ENCODE peak calls at places on chromosomes 11 and 22, in seven cellular contexts. W, L, K, U, J, G and I are unnamed samples.

GRCh38 chr11:84419576-84419975 is 1133.4 kb upstream of the CCDC90B start:
- DNase-seq in U (no peak), W (no peak), L (no peak), G (no peak), J (no peak), K (peak), I (no peak)

GRCh38 chr22:20221421-20222340 is 46.4 kb downstream of the RTN4R start:
- DNase-seq in L (no peak), G (no peak), W (no peak), U (no peak), J (no peak), K (no peak), I (no peak)

GRCh38 chr11:117900144-117900651 is 23.7 kb upstream of the FXYD6 start:
- DNase-seq in J (no peak), L (no peak), K (no peak), G (no peak), U (no peak), W (no peak), I (no peak)

GRCh38 chr11:36273110-36273509 is 16.1 kb downstream of the COMMD9 start:
- DNase-seq in U (no peak), J (no peak), G (no peak), K (peak), W (no peak), L (no peak), I (no peak)

GRCh38 chr11:78192223-78192719 is 3.6 kb downstream of the USP35 start:
- DNase-seq in W (no peak), L (no peak), G (no peak), K (no peak), U (no peak), J (no peak), I (no peak)

GRCh38 chr11:94169930-94170329 is 41.3 kb downstream of the PANX1 start:
- DNase-seq in G (no peak), W (no peak), K (no peak), U (no peak), L (no peak), J (no peak), I (no peak)

GRCh38 chr11:30919389-30920172 is 333.4 kb upstream of the MPPED2 start:
- DNase-seq in L (no peak), J (no peak), U (no peak), W (no peak), K (no peak), G (no peak), I (peak)

GRCh38 chr11:119643878-119644225 is 85.1 kb downstream of the NECTIN1 start:
- DNase-seq in L (no peak), J (no peak), W (no peak), K (no peak), G (peak), U (no peak), I (no peak)

GRCh38 chr22:48254311-48254873 is 1491.9 kb downstream of the TBC1D22A start:
- DNase-seq in G (no peak), L (no peak), U (no peak), J (no peak), W (no peak), K (no peak), I (no peak)

GRCh38 chr11:72430743-72431570 is 3.4 kb downstream of the CLPB start:
- DNase-seq in L (peak), W (peak), U (peak), K (peak), G (peak), J (peak), I (peak)

GRCh38 chr11:22832315-22833041 is 2.9 kb upstream of the SVIP start:
- DNase-seq in K (no peak), U (no peak), J (no peak), W (no peak), L (no peak), G (peak), I (no peak)

GRCh38 chr11:64340671-64341335 is 799 bp downstream of the CCDC88B start:
- DNase-seq in J (peak), G (no peak), L (no peak), K (no peak), W (peak), U (peak), I (peak)

GRCh38 chr11:57359396-57359795 is 21.2 kb downstream of the P2RX3 start:
- DNase-seq in L (no peak), K (no peak), J (no peak), G (no peak), U (no peak), W (no peak), I (no peak)

GRCh38 chr11:88480217-88480616 is 142.7 kb upstream of the CTSC start:
- DNase-seq in J (no peak), K (no peak), W (no peak), L (peak), U (no peak), G (peak), I (no peak)

GRCh38 chr22:47547881-47548630 is 785.6 kb downstream of the TBC1D22A start:
- DNase-seq in J (no peak), U (no peak), W (no peak), G (no peak), L (no peak), K (no peak), I (no peak)

GRCh38 chr11:20303451-20303965 is 60.0 kb upstream of the HTATIP2 start:
- DNase-seq in U (no peak), J (no peak), G (no peak), L (no peak), K (no peak), W (no peak), I (no peak)

GRCh38 chr11:95119361-95120060 is 29.9 kb downstream of the ENDOD1 start:
- DNase-seq in L (no peak), W (no peak), K (no peak), G (peak), U (no peak), J (no peak), I (no peak)

GRCh38 chr11:67465190-67465522 is 3.9 kb downstream of the TMEM134 start:
- DNase-seq in K (no peak), W (peak), L (no peak), J (no peak), G (no peak), U (no peak), I (no peak)